ENCODE peak calls at places on chromosomes 2 and 18, in nine cellular contexts. S is nephron progenitor cell; A is foreskin fibroblast; P is RWPE1; O is stimulated activated CD4-positive, alpha-beta T cell treated with anti-CD3 and anti-CD28 coated beads, Interleukin-12 subunit alpha, Interleukin-12 subunit beta, amount 100 ng/mL, for 4 hours; Y is NCI-H1436; F is uterus; U is NCI-H345; N is SHP77. Q is an unnamed sample.
A peak's percentile ranks its signal among the peaks of the same experiment; 100 is the strongest.

GRCh38 chr2:223563462-223563861 is 38.7 kb downstream of the SCG2 start:
- DNase-seq in S (no peak), A (peak; percentile 90), P (peak; percentile 92), O (no peak), Y (peak; percentile 21), F (no peak), U (peak; percentile 80), N (peak; percentile 96), Q (no peak)

GRCh38 chr2:43210467-43211303 is 15.7 kb downstream of the ZFP36L2 start:
- DNase-seq in S (no peak), A (peak; percentile 88), P (no peak), O (peak; percentile 18), Y (no peak), F (peak; percentile 81), U (no peak), N (no peak), Q (peak; percentile 94)

GRCh38 chr2:24613154-24613814 is 122.2 kb downstream of the NCOA1 start:
- DNase-seq in S (no peak), A (peak; percentile 68), P (no peak), O (no peak), Y (peak; percentile 14), F (no peak), U (peak; percentile 61), N (peak; percentile 23), Q (no peak)

GRCh38 chr18:64233855-64234254 is 85.0 kb upstream of the LINC00305 start:
- DNase-seq in S (no peak), A (no peak), P (no peak), O (no peak), Y (no peak), F (no peak), U (no peak), N (no peak), Q (no peak)

GRCh38 chr2:152421521-152422367 is 86.8 kb downstream of the FMNL2 start:
- DNase-seq in S (no peak), A (peak; percentile 97), P (peak; percentile 92), O (no peak), Y (no peak), F (peak; percentile 32), U (no peak), N (no peak), Q (peak; percentile 97)

GRCh38 chr2:29056452-29056851 is 17.9 kb downstream of the PCARE start:
- DNase-seq in S (no peak), A (no peak), P (no peak), O (no peak), Y (no peak), F (no peak), U (no peak), N (no peak), Q (no peak)

GRCh38 chr2:46535360-46535759 is 56.0 kb downstream of the TMEM247 start:
- DNase-seq in S (no peak), A (peak; percentile 31), P (no peak), O (no peak), Y (no peak), F (no peak), U (no peak), N (no peak), Q (no peak)

GRCh38 chr2:172213116-172213515 is 110.4 kb upstream of the DLX2 start:
- DNase-seq in S (no peak), A (no peak), P (no peak), O (no peak), Y (no peak), F (no peak), U (no peak), N (no peak), Q (no peak)

GRCh38 chr18:31225668-31226067 is 63.0 kb upstream of the DSC1 start:
- DNase-seq in S (no peak), A (no peak), P (no peak), O (no peak), Y (no peak), F (no peak), U (no peak), N (no peak), Q (peak; percentile 38)

GRCh38 chr2:103991591-103991990 is 862.3 kb upstream of the POU3F3 start:
- DNase-seq in S (no peak), A (no peak), P (peak; percentile 1), O (no peak), Y (no peak), F (no peak), U (no peak), N (no peak), Q (no peak)

GRCh38 chr2:33559986-33560385 is 39.1 kb downstream of the FAM98A start:
- DNase-seq in S (no peak), A (no peak), P (no peak), O (no peak), Y (no peak), F (no peak), U (no peak), N (no peak), Q (no peak)

Q was measured in skeletal muscle cell.